ENCODE peak calls at places on chromosome 17, in five cellular contexts. K, Q, H, T and Y are unnamed samples. For H3K36me3, the result is how much of the 10 kb centered on the place peaks cover.

GRCh38 chr17:72890711-72891110 is 201.8 kb downstream of the SLC39A11 start:
- DNase-seq in Q (no peak), T (no peak), H (no peak), K (no peak), Y (no peak)

GRCh38 chr17:27457731-27458523 is 1.7 kb downstream of the KSR1 start:
- DNase-seq in K (no peak), Q (no peak), T (peak), H (no peak), Y (no peak)

GRCh38 chr17:31487648-31488263 is 96.3 kb downstream of the RAB11FIP4 start:
- DNase-seq in H (peak), Q (peak), T (peak), K (peak), Y (peak)

GRCh38 chr17:1896243-1897163 is 66.7 kb downstream of the RPA1 start:
- DNase-seq in T (peak), K (no peak), Q (no peak), H (no peak), Y (no peak)

GRCh38 chr17:65756760-65757159 is 195.3 kb upstream of the AXIN2 start:
- DNase-seq in T (peak), Q (no peak), K (no peak), H (no peak), Y (no peak)

GRCh38 chr17:18855831-18856624 is 1.9 kb upstream of the PRPSAP2 start:
- DNase-seq in T (peak), H (peak), Q (peak), K (peak), Y (peak)

GRCh38 chr17:75065562-75066151 is 18.6 kb downstream of the KCTD2 start:
- DNase-seq in Q (no peak), H (no peak), K (no peak), T (no peak), Y (no peak)

GRCh38 chr17:60604686-60605334 is 4.8 kb downstream of the PPM1D start:
- DNase-seq in K (peak), H (no peak), T (no peak), Q (no peak), Y (no peak)

GRCh38 chr17:62981933-62982332 is 15.9 kb downstream of the TANC2 start:
- DNase-seq in Q (no peak), K (no peak), H (no peak), T (no peak), Y (no peak)

GRCh38 chr17:34452769-34453168 is 89.7 kb upstream of the CCL1 start:
- DNase-seq in H (no peak), T (no peak), K (no peak), Q (no peak), Y (no peak)

GRCh38 chr17:80782536-80783427 is 208.9 kb upstream of the CHMP6 start:
- DNase-seq in H (no peak), K (no peak), Q (no peak), T (no peak), Y (no peak)

GRCh38 chr17:1709971-1710806 is at the start of gene TLCD2:
- DNase-seq in H (peak), T (no peak), K (peak), Q (peak), Y (peak)

GRCh38 chr17:72976971-72977767 is 115.3 kb downstream of the SLC39A11 start:
- DNase-seq in H (peak), Q (no peak), T (no peak), K (no peak), Y (peak)

GRCh38 chr17:36939944-36940312 is 2.7 kb downstream of the LHX1 start:
- DNase-seq in Q (no peak), H (no peak), T (no peak), K (no peak), Y (no peak)

GRCh38 chr17:70621593-70621992 is 452.3 kb downstream of the KCNJ2 start:
- DNase-seq in H (no peak), T (no peak), K (no peak), Q (no peak), Y (no peak)

GRCh38 chr17:81821603-81822311 is 11.3 kb downstream of the MCRIP1 start:
- DNase-seq in T (peak), Q (peak), H (peak), K (peak), Y (peak)

GRCh38 chr17:83195330-83196087 is 116.1 kb downstream of the METRNL start:
- DNase-seq in T (no peak), H (no peak), K (no peak), Q (peak), Y (peak)
- TF ChIP-seq EP300 in T (no peak), H (no peak), K (no peak), Q (no peak), Y (no peak)

GRCh38 chr17:41307647-41308046 is 1.5 kb downstream of the KRTAP16-1 start:
- DNase-seq in K (no peak), T (no peak), Q (peak), H (no peak), Y (no peak)
- H3K4me3 ChIP-seq in K (no peak), T (no peak), Q (no peak), H (no peak), Y (no peak)

GRCh38 chr17:44469676-44470075 is 33.5 kb downstream of the GPATCH8 start:
- DNase-seq in T (no peak), K (no peak), Q (no peak), H (no peak), Y (no peak)
- H3K36me3 ChIP-seq in T (under half), K (under half), Q (under half), H (under half), Y (under half)

GRCh38 chr17:78709119-78709681 is 72.9 kb downstream of the CYTH1 start:
- DNase-seq in K (no peak), H (no peak), T (no peak), Q (no peak), Y (peak)

GRCh38 chr17:78707923-78708322 is 74.2 kb downstream of the CYTH1 start:
- DNase-seq in T (no peak), H (no peak), K (no peak), Q (no peak), Y (no peak)

GRCh38 chr17:78708510-78708973 is 73.5 kb downstream of the CYTH1 start:
- DNase-seq in K (peak), Q (no peak), H (peak), T (peak), Y (peak)

GRCh38 chr17:78710607-78711006 is 71.5 kb downstream of the CYTH1 start:
- DNase-seq in K (no peak), T (no peak), Q (no peak), H (no peak), Y (no peak)

DNA sequence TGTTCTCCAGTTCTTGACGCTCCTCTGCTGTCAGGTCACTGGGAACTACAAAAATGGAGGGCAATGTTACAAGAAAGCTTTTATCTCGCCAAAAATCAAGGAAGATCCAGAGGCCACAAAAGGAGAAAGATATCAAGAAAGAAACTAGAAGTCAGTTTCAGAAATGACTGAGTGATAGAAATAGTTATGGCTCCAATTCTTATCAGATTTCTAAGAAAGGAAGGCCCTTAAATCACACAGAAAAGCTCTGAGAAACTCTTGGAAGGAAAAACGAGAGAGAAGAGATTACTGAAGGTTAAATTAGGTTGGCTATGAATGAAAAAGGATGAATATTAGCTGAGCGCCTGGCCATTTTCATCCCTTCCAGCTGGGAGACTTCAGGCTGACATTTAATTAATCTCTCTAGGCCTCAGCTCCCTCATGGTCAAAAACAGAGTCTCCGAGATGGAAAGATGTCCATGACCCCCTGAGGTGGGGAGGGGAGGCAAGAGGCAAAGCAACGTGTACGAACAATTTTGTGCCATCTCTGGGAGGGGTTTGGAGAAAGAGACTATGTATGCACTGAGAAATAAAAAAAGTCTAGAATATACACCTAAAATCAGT is 72.3 kb downstream of the CYTH1 start:
- DNase-seq in H (no peak), Q (no peak), K (no peak), T (no peak), Y (no peak)
- TF ChIP-seq EP300 in H (no peak), Q (no peak), K (no peak), T (no peak), Y (no peak)

GRCh38 chr17:40361925-40362695 is 2.4 kb downstream of the GJD3 start:
- DNase-seq in K (no peak), Q (no peak), H (no peak), T (no peak), Y (no peak)
- H3K4me3 ChIP-seq in K (peak), Q (peak), H (peak), T (no peak), Y (peak)

GRCh38 chr17:41692722-41693521 is 4.2 kb downstream of the EIF1 start:
- DNase-seq in Q (no peak), H (no peak), T (no peak), K (no peak), Y (no peak)

GRCh38 chr17:41688641-41689496 is at the start of gene EIF1:
- DNase-seq in Q (peak), H (peak), T (peak), K (peak), Y (peak)

GRCh38 chr17:41689497-41690299 is 1.0 kb downstream of the EIF1 start:
- DNase-seq in H (peak), Q (no peak), T (peak), K (peak), Y (no peak)

GRCh38 chr17:41690497-41690896 is 1.8 kb downstream of the EIF1 start:
- DNase-seq in H (no peak), K (no peak), T (no peak), Q (no peak), Y (no peak)

DNA sequence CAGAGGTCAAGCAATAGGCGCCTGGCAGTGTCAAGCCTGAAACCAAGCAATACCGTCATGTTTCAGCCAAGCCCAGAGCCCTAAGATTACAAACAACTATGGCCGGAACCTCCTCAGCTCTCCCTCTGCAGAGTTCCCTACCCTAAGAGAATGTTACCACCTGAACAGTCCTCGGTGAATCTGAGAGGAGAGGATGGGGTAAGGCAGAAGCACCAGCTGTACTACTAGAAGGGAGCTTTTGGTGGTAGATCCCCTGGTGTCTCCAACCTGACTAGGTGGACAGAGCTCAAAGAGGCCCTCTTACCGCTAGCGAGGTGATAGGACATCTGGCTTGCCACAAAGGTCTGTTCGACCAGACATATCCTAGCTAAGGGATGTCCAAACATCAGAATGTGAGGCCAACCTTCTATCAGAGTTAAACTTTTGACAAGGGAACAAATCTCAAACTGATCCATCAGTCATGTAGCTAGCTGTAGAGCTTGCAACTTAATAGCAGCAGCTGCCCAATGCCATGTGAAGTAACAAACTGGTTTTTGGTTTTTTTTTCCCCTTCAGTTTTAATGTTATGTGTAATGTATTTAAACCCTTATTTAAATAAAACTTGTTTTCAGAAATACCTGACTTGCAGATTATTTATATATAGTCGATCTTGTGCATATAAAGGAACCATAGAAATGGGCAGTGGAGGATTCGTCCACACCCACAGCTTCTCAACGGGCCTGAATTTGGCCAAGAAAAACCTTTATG is 2.5 kb downstream of the EIF1 start:
- DNase-seq in H (no peak), Q (no peak), K (no peak), T (no peak), Y (no peak)
- H3K36me3 ChIP-seq in H (under half), Q (half or more), K (under half), T (under half), Y (half or more)